ENCODE peak calls at places on chromosomes 11 and 22, in six cellular contexts. One of them, this sample, is unnamed.

GRCh38 chr11:106998126-106998525 is 20.1 kb downstream of the GUCY1A2 start:
- DNase-seq in heart left ventricle: no peak
- DNase-seq in IMR-90: peak
- DNase-seq in A549: no peak
- DNase-seq in tibial nerve: no peak
- DNase-seq in WERI-Rb-1: no peak
- DNase-seq in this sample: peak

GRCh38 chr11:107040447-107041444 is 22.5 kb upstream of the GUCY1A2 start:
- DNase-seq in A549: no peak
- DNase-seq in IMR-90: peak
- DNase-seq in heart left ventricle: no peak
- DNase-seq in tibial nerve: no peak
- DNase-seq in WERI-Rb-1: no peak
- DNase-seq in this sample: peak

GRCh38 chr11:99370557-99371200 is 349.9 kb downstream of the CNTN5 start:
- DNase-seq in IMR-90: peak
- DNase-seq in WERI-Rb-1: no peak
- DNase-seq in tibial nerve: no peak
- DNase-seq in heart left ventricle: peak
- DNase-seq in A549: peak
- DNase-seq in this sample: peak

GRCh38 chr11:126112547-126112946 is 49.9 kb upstream of the CDON start:
- DNase-seq in WERI-Rb-1: no peak
- DNase-seq in heart left ventricle: no peak
- DNase-seq in IMR-90: no peak
- DNase-seq in A549: no peak
- DNase-seq in tibial nerve: peak
- DNase-seq in this sample: peak

GRCh38 chr11:65366340-65366773 is 11.8 kb downstream of the TIGD3 start:
- DNase-seq in A549: peak
- DNase-seq in tibial nerve: no peak
- DNase-seq in heart left ventricle: no peak
- DNase-seq in IMR-90: peak
- DNase-seq in WERI-Rb-1: peak
- DNase-seq in this sample: peak

GRCh38 chr22:20012741-20013331 is 3.8 kb downstream of the ARVCF start:
- DNase-seq in heart left ventricle: peak
- DNase-seq in WERI-Rb-1: no peak
- DNase-seq in IMR-90: no peak
- DNase-seq in tibial nerve: no peak
- DNase-seq in A549: no peak
- DNase-seq in this sample: no peak

GRCh38 chr11:69201048-69201365 is 45.3 kb downstream of the SMIM38 start:
- DNase-seq in tibial nerve: no peak
- DNase-seq in WERI-Rb-1: no peak
- DNase-seq in IMR-90: no peak
- DNase-seq in heart left ventricle: no peak
- DNase-seq in A549: no peak
- DNase-seq in this sample: no peak

GRCh38 chr11:36091256-36091811 is 147.5 kb downstream of the LDLRAD3 start:
- DNase-seq in heart left ventricle: no peak
- DNase-seq in WERI-Rb-1: no peak
- DNase-seq in tibial nerve: no peak
- DNase-seq in IMR-90: peak
- DNase-seq in A549: no peak
- DNase-seq in this sample: peak

GRCh38 chr11:12282676-12283075 is 94.7 kb upstream of the PARVA start:
- DNase-seq in IMR-90: no peak
- DNase-seq in tibial nerve: no peak
- DNase-seq in heart left ventricle: no peak
- DNase-seq in WERI-Rb-1: no peak
- DNase-seq in A549: no peak
- DNase-seq in this sample: peak

GRCh38 chr11:8309311-8309710 is 45.6 kb upstream of the LMO1 start:
- DNase-seq in IMR-90: no peak
- DNase-seq in A549: no peak
- DNase-seq in tibial nerve: no peak
- DNase-seq in heart left ventricle: no peak
- DNase-seq in WERI-Rb-1: no peak
- DNase-seq in this sample: no peak

GRCh38 chr22:41405588-41405987 is 23.8 kb downstream of the TEF start:
- DNase-seq in heart left ventricle: no peak
- DNase-seq in A549: no peak
- DNase-seq in tibial nerve: no peak
- DNase-seq in IMR-90: no peak
- DNase-seq in WERI-Rb-1: no peak
- DNase-seq in this sample: no peak

DNA sequence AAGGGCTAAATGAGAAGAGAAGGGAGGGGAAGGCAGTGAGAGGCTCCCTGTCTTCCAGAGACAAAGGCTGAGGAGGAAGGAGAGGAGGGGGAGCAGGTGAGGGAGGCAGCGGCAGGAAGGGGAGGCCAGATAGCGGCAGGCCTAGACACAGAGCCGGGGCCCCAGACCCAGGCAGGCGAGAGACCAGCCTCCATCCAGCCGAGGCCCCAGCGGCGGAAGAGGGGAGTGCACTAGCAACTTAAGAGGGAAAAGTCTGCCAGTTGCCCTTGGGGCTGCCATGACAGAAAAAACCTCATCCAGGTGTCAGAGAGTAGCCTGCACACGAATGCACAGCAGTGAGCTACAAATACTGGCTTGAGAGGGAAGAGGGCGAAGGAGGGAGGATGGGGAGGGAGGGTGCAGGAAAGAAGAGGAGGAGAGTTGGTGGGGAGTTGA is 46.7 kb downstream of the IGLL1 start:
- DNase-seq in A549: peak
- DNase-seq in WERI-Rb-1: peak
- DNase-seq in IMR-90: peak
- DNase-seq in heart left ventricle: no peak
- DNase-seq in tibial nerve: no peak
- DNase-seq in this sample: no peak
- H3K4me3 ChIP-seq in A549: no peak
- H3K4me3 ChIP-seq in WERI-Rb-1: no peak
- H3K4me3 ChIP-seq in IMR-90: no peak
- H3K4me3 ChIP-seq in heart left ventricle: no peak
- H3K4me3 ChIP-seq in tibial nerve: no peak
- H3K4me3 ChIP-seq in this sample: no peak

GRCh38 chr11:115214644-115215305 is 289.4 kb downstream of the CADM1 start:
- DNase-seq in A549: no peak
- DNase-seq in IMR-90: no peak
- DNase-seq in heart left ventricle: no peak
- DNase-seq in WERI-Rb-1: no peak
- DNase-seq in tibial nerve: no peak
- DNase-seq in this sample: no peak

GRCh38 chr11:115217726-115218311 is 286.4 kb downstream of the CADM1 start:
- DNase-seq in WERI-Rb-1: peak
- DNase-seq in A549: no peak
- DNase-seq in IMR-90: no peak
- DNase-seq in tibial nerve: no peak
- DNase-seq in heart left ventricle: no peak
- DNase-seq in this sample: no peak

GRCh38 chr11:115219378-115219777 is 284.8 kb downstream of the CADM1 start:
- DNase-seq in A549: no peak
- DNase-seq in IMR-90: no peak
- DNase-seq in WERI-Rb-1: no peak
- DNase-seq in tibial nerve: no peak
- DNase-seq in heart left ventricle: no peak
- DNase-seq in this sample: no peak

GRCh38 chr11:115213007-115213406 is 291.2 kb downstream of the CADM1 start:
- DNase-seq in WERI-Rb-1: no peak
- DNase-seq in heart left ventricle: no peak
- DNase-seq in A549: no peak
- DNase-seq in tibial nerve: no peak
- DNase-seq in IMR-90: no peak
- DNase-seq in this sample: no peak

DNA sequence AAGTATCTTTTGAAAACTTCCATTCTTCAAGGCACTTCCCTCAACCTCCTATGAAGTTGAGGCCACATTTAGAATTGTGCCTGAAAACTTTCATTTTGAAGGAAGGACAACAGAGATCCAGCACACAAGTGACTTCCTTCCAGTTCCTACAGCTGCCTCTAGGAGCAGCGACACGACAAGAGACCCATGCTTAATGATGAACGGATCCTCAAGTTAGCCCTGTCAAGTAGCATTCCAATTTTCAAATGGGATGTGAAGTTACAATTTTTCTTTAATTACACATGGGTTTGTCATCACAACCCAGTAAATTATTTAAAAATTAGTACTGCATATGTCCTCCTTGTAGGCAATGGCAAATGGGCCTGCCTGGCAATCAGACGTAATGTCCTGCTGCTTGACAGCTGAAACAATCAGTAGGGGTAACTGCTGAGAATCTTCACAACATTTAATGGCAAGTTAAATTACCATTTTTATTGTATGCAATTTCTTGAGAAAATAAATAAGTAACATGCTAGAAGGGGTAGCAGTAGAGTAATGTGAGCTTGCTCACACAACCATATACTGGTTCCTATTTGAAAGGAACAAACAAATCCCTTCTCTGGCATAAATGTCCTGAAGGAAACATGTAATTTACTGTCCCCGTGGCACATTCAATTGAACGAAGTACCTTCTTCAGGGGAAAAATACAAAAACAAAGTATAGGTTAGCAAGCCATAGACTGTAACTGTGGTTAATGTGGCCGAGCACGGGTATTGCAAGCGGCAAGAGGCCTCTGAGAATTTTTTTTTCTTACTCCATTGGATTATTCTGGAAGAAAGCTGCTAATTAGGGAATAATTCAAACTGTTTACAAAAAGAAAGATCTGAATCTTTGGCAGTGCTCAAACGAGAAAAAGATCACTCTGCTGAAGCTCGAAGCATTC is 288.3 kb downstream of the CADM1 start:
- DNase-seq in IMR-90: no peak
- DNase-seq in heart left ventricle: no peak
- DNase-seq in WERI-Rb-1: peak
- DNase-seq in tibial nerve: no peak
- DNase-seq in A549: peak
- DNase-seq in this sample: no peak
- TF ChIP-seq CTCF in IMR-90: peak
- TF ChIP-seq CTCF in heart left ventricle: no peak
- TF ChIP-seq CTCF in WERI-Rb-1: peak
- TF ChIP-seq CTCF in tibial nerve: no peak
- TF ChIP-seq CTCF in A549: no peak
- TF ChIP-seq CTCF in this sample: peak

DNA sequence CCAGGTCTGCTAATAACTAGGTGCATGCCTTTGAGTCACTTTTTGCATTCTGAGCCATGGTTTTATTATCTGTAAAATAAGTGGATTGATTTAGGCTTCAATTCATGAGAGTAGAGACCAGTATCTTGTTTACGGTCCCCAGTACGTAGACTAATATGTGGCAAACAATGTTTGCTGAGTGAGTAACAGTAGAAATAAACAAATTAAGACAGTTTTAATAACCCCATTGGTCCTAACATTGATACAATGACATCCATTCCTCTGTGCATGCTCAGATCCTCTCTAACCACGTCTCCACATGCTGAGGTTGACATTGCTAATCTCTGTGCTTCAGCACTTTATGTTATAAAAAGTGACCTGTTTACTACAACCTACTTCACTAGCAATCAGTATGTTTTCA is 983 bp downstream of the CCDC34 start:
- DNase-seq in WERI-Rb-1: no peak
- DNase-seq in heart left ventricle: no peak
- DNase-seq in IMR-90: no peak
- DNase-seq in A549: no peak
- DNase-seq in tibial nerve: no peak
- DNase-seq in this sample: no peak
- H3K4me3 ChIP-seq in WERI-Rb-1: peak
- H3K4me3 ChIP-seq in heart left ventricle: peak
- H3K4me3 ChIP-seq in IMR-90: no peak
- H3K4me3 ChIP-seq in A549: peak
- H3K4me3 ChIP-seq in tibial nerve: no peak
- H3K4me3 ChIP-seq in this sample: no peak

DNA sequence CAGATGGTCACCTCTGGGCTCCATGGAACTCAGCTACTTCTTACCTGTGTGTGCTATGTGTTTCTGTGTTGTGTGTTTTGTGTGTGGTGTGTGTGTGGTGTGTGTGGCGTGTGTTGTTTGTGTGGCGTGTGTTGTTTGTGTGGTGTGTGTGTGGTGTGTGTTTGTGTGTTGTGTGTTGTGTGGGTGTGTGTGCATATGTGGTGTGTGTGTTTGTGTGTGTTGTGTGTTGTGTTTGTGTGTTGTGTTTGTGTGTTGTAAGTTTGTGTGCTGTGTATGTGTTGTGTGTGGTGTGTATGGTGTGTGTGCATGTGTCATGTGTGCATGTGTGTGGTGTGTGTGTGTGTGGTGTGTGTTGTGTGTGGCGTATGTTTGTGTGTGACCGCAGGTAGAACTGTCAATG is 3.8 kb upstream of the WNT7B start:
- DNase-seq in tibial nerve: no peak
- DNase-seq in A549: no peak
- DNase-seq in heart left ventricle: no peak
- DNase-seq in IMR-90: no peak
- DNase-seq in WERI-Rb-1: no peak
- DNase-seq in this sample: no peak
- TF ChIP-seq CTCF in tibial nerve: no peak
- TF ChIP-seq CTCF in A549: no peak
- TF ChIP-seq CTCF in heart left ventricle: no peak
- TF ChIP-seq CTCF in IMR-90: no peak
- TF ChIP-seq CTCF in WERI-Rb-1: no peak
- TF ChIP-seq CTCF in this sample: no peak

DNA sequence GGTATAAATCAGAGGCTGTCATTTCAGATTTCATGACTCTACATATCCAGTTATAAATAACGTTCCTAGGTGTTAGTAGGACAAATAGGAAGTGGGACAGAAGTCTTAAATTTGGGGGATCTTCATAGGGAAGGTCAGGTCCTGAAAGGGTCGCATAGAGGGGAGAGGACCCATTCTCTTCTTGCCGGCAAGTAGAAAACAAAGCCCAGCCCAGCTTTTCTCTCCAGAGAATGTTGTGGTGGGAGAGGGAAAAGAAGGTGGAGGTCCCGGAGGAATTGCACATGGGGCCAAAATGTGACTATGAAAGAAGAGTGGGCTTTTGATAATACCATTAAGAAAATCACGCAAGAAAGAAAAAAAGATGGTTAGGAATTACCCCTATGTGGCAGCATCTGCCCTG is 976 bp upstream of the NELL1 start:
- DNase-seq in heart left ventricle: no peak
- DNase-seq in WERI-Rb-1: no peak
- DNase-seq in tibial nerve: no peak
- DNase-seq in A549: no peak
- DNase-seq in IMR-90: no peak
- DNase-seq in this sample: no peak
- H3K4me3 ChIP-seq in heart left ventricle: no peak
- H3K4me3 ChIP-seq in WERI-Rb-1: peak
- H3K4me3 ChIP-seq in tibial nerve: no peak
- H3K4me3 ChIP-seq in A549: no peak
- H3K4me3 ChIP-seq in IMR-90: no peak
- H3K4me3 ChIP-seq in this sample: no peak

GRCh38 chr11:94767701-94768601 is at the start of gene AMOTL1:
- DNase-seq in A549: peak
- DNase-seq in WERI-Rb-1: peak
- DNase-seq in tibial nerve: peak
- DNase-seq in heart left ventricle: peak
- DNase-seq in IMR-90: peak
- DNase-seq in this sample: peak
- TF ChIP-seq CTCF in A549: no peak
- TF ChIP-seq CTCF in WERI-Rb-1: no peak
- TF ChIP-seq CTCF in tibial nerve: peak
- TF ChIP-seq CTCF in heart left ventricle: peak
- TF ChIP-seq CTCF in IMR-90: no peak
- TF ChIP-seq CTCF in this sample: no peak

This sample was measured in cardiac fibroblast.